ENCODE peak calls at places on chromosomes 7 and 10, in five cellular contexts. J is HFFc6, W is SW480, R is osteocyte, T is substantia nigra. L is an unnamed sample.

GRCh38 chr7:122887848-122888247 is 1.6 kb upstream of the CADPS2 start:
- DNase-seq in J (no peak), W (no peak), R (no peak), T (no peak), L (no peak)

GRCh38 chr10:64486149-64486548 is 964.9 kb downstream of the REEP3 start:
- DNase-seq in J (no peak), W (no peak), R (no peak), T (no peak), L (no peak)

GRCh38 chr10:84205049-84205852 is 10.9 kb downstream of the CDHR1 start:
- DNase-seq in J (peak; percentile 42), W (peak; percentile 46), R (no peak), T (peak; percentile 21), L (peak; percentile 40)

GRCh38 chr7:4556868-4557620 is 125.1 kb upstream of the FOXK1 start:
- DNase-seq in J (no peak), W (no peak), R (no peak), T (no peak), L (no peak)

GRCh38 chr7:150471886-150472285 is 21.5 kb downstream of the GIMAP8 start:
- DNase-seq in J (no peak), W (no peak), R (no peak), T (no peak), L (no peak)

GRCh38 chr10:73131295-73131694 is 21.0 kb downstream of the NUDT13 start:
- DNase-seq in J (peak; percentile 20), W (no peak), R (no peak), T (no peak), L (no peak)

GRCh38 chr7:30464231-30464660 is 14.3 kb downstream of the NOD1 start:
- DNase-seq in J (no peak), W (no peak), R (no peak), T (no peak), L (no peak)

GRCh38 chr10:89516149-89516832 is 19.1 kb downstream of the SLC16A12 start:
- DNase-seq in J (peak; percentile 93), W (no peak), R (no peak), T (no peak), L (peak; percentile 52)

GRCh38 chr10:22978918-22979317 is 51.1 kb downstream of the ARMC3 start:
- DNase-seq in J (no peak), W (no peak), R (no peak), T (no peak), L (no peak)

GRCh38 chr7:94396044-94396443 is 1.3 kb downstream of the COL1A2 start:
- DNase-seq in J (peak; percentile 77), W (no peak), R (no peak), T (no peak), L (no peak)

GRCh38 chr7:123633553-123633952 is 22.1 kb upstream of the LMOD2 start:
- DNase-seq in J (peak; percentile 53), W (no peak), R (no peak), T (no peak), L (no peak)

GRCh38 chr7:150365673-150366398 is 2.8 kb upstream of the REPIN1 start:
- DNase-seq in J (no peak), W (no peak), R (no peak), T (no peak), L (no peak)

GRCh38 chr7:141451232-141451631 is 100.0 kb upstream of the AGK start:
- DNase-seq in J (no peak), W (no peak), R (no peak), T (no peak), L (no peak)

GRCh38 chr7:36086571-36086970 is 66.5 kb upstream of the EEPD1 start:
- DNase-seq in J (no peak), W (no peak), R (no peak), T (no peak), L (no peak)

GRCh38 chr10:57988964-57989363 is 278.7 kb downstream of the IPMK start:
- DNase-seq in J (no peak), W (no peak), R (no peak), T (no peak), L (no peak)

GRCh38 chr7:88789480-88790064 is 6.0 kb downstream of the TEX47 start:
- DNase-seq in J (peak; percentile 3), W (peak; percentile 68), R (no peak), T (no peak), L (peak; percentile 2)

GRCh38 chr7:147586526-147586925 is 1004.0 kb upstream of the C7orf33 start:
- DNase-seq in J (no peak), W (no peak), R (no peak), T (no peak), L (no peak)

GRCh38 chr10:72740526-72740925 is 48.6 kb downstream of the MCU start:
- DNase-seq in J (no peak), W (peak; percentile 65), R (no peak), T (no peak), L (peak; percentile 66)

GRCh38 chr10:37584643-37585042 is 272.8 kb downstream of the ZNF248 start:
- DNase-seq in J (no peak), W (no peak), R (no peak), T (no peak), L (no peak)

L was measured in Calu3.